ENCODE peak calls at places on chromosomes 5 and 9, in six cellular contexts. One of them, this sample, is unnamed.

GRCh38 chr5:147483197-147483790 is 26.6 kb downstream of the DPYSL3 start:
- DNase-seq in WTC11: no peak
- DNase-seq in GM12878: no peak
- DNase-seq in HepG2: no peak
- DNase-seq in K562: no peak
- DNase-seq in H1: no peak
- DNase-seq in this sample: no peak

GRCh38 chr5:124986667-124987066 is 240.2 kb upstream of the ZNF608 start:
- DNase-seq in WTC11: no peak
- DNase-seq in GM12878: no peak
- DNase-seq in HepG2: no peak
- DNase-seq in K562: no peak
- DNase-seq in H1: no peak
- DNase-seq in this sample: no peak

GRCh38 chr9:10104796-10105195 is 508.0 kb downstream of the PTPRD start:
- DNase-seq in WTC11: no peak
- DNase-seq in GM12878: no peak
- DNase-seq in HepG2: no peak
- DNase-seq in K562: no peak
- DNase-seq in H1: no peak
- DNase-seq in this sample: no peak

GRCh38 chr5:87393331-87393730 is 19.4 kb downstream of the CCNH start:
- DNase-seq in WTC11: no peak
- DNase-seq in GM12878: no peak
- DNase-seq in HepG2: no peak
- DNase-seq in K562: no peak
- DNase-seq in H1: no peak
- DNase-seq in this sample: no peak

GRCh38 chr5:19987594-19988345 is at the start of gene CDH18:
- DNase-seq in WTC11: peak
- DNase-seq in GM12878: no peak
- DNase-seq in HepG2: no peak
- DNase-seq in K562: no peak
- DNase-seq in H1: peak
- DNase-seq in this sample: no peak

GRCh38 chr5:117318528-117318927 is 743.9 kb upstream of the SEMA6A start:
- DNase-seq in WTC11: peak
- DNase-seq in GM12878: no peak
- DNase-seq in HepG2: no peak
- DNase-seq in K562: no peak
- DNase-seq in H1: peak
- DNase-seq in this sample: peak

GRCh38 chr9:87371801-87372374 is 125.8 kb upstream of the DAPK1 start:
- DNase-seq in WTC11: no peak
- DNase-seq in GM12878: no peak
- DNase-seq in HepG2: no peak
- DNase-seq in K562: no peak
- DNase-seq in H1: no peak
- DNase-seq in this sample: no peak

GRCh38 chr5:161414037-161414436 is 132.5 kb downstream of the GABRB2 start:
- DNase-seq in WTC11: no peak
- DNase-seq in GM12878: no peak
- DNase-seq in HepG2: no peak
- DNase-seq in K562: no peak
- DNase-seq in H1: no peak
- DNase-seq in this sample: no peak

GRCh38 chr5:25553082-25553481 is 908.3 kb upstream of the CDH10 start:
- DNase-seq in WTC11: no peak
- DNase-seq in GM12878: no peak
- DNase-seq in HepG2: no peak
- DNase-seq in K562: no peak
- DNase-seq in H1: no peak
- DNase-seq in this sample: no peak

GRCh38 chr5:3301316-3301715 is 294.3 kb upstream of the IRX1 start:
- DNase-seq in WTC11: no peak
- DNase-seq in GM12878: no peak
- DNase-seq in HepG2: no peak
- DNase-seq in K562: no peak
- DNase-seq in H1: no peak
- DNase-seq in this sample: no peak

GRCh38 chr5:167967494-167968180 is 323.8 kb upstream of the WWC1 start:
- DNase-seq in WTC11: no peak
- DNase-seq in GM12878: no peak
- DNase-seq in HepG2: no peak
- DNase-seq in K562: no peak
- DNase-seq in H1: no peak
- DNase-seq in this sample: no peak

GRCh38 chr9:100813871-100814270 is 214.7 kb upstream of the PLPPR1 start:
- DNase-seq in WTC11: no peak
- DNase-seq in GM12878: no peak
- DNase-seq in HepG2: no peak
- DNase-seq in K562: no peak
- DNase-seq in H1: no peak
- DNase-seq in this sample: no peak

GRCh38 chr9:36888551-36888950 is 145.5 kb downstream of the PAX5 start:
- DNase-seq in WTC11: no peak
- DNase-seq in GM12878: no peak
- DNase-seq in HepG2: no peak
- DNase-seq in K562: no peak
- DNase-seq in H1: no peak
- DNase-seq in this sample: no peak

GRCh38 chr9:90909747-90910283 is 108.2 kb downstream of the SYK start:
- DNase-seq in WTC11: no peak
- DNase-seq in GM12878: no peak
- DNase-seq in HepG2: no peak
- DNase-seq in K562: no peak
- DNase-seq in H1: no peak
- DNase-seq in this sample: no peak

GRCh38 chr9:137071282-137071681 is 925 bp upstream of the SAPCD2 start:
- DNase-seq in WTC11: no peak
- DNase-seq in GM12878: no peak
- DNase-seq in HepG2: no peak
- DNase-seq in K562: no peak
- DNase-seq in H1: no peak
- DNase-seq in this sample: no peak

GRCh38 chr9:38390442-38390841 is 2.1 kb upstream of the ALDH1B1 start:
- DNase-seq in WTC11: no peak
- DNase-seq in GM12878: no peak
- DNase-seq in HepG2: no peak
- DNase-seq in K562: peak
- DNase-seq in H1: no peak
- DNase-seq in this sample: no peak

GRCh38 chr5:51013036-51013435 is 346.6 kb downstream of the PARP8 start:
- DNase-seq in WTC11: no peak
- DNase-seq in GM12878: no peak
- DNase-seq in HepG2: no peak
- DNase-seq in K562: no peak
- DNase-seq in H1: no peak
- DNase-seq in this sample: no peak

GRCh38 chr5:170182461-170182860 is 50.3 kb upstream of the C5orf58 start:
- DNase-seq in WTC11: no peak
- DNase-seq in GM12878: no peak
- DNase-seq in HepG2: no peak
- DNase-seq in K562: no peak
- DNase-seq in H1: no peak
- DNase-seq in this sample: no peak

GRCh38 chr5:10896016-10896415 is 135.0 kb upstream of the DAP start:
- DNase-seq in WTC11: no peak
- DNase-seq in GM12878: no peak
- DNase-seq in HepG2: peak
- DNase-seq in K562: no peak
- DNase-seq in H1: no peak
- DNase-seq in this sample: no peak

GRCh38 chr9:131657890-131658752 is 81.8 kb downstream of the RAPGEF1 start:
- DNase-seq in WTC11: no peak
- DNase-seq in GM12878: no peak
- DNase-seq in HepG2: peak
- DNase-seq in K562: no peak
- DNase-seq in H1: no peak
- DNase-seq in this sample: peak

GRCh38 chr5:123421773-123422172 is 1.4 kb downstream of the CEP120 start:
- DNase-seq in WTC11: no peak
- DNase-seq in GM12878: no peak
- DNase-seq in HepG2: no peak
- DNase-seq in K562: no peak
- DNase-seq in H1: no peak
- DNase-seq in this sample: no peak

GRCh38 chr9:68970150-68970549 is 43.8 kb downstream of the PRKACG start:
- DNase-seq in WTC11: no peak
- DNase-seq in GM12878: no peak
- DNase-seq in HepG2: no peak
- DNase-seq in K562: no peak
- DNase-seq in H1: no peak
- DNase-seq in this sample: no peak

GRCh38 chr5:135215617-135215995 is 181.6 kb upstream of the PITX1 start:
- DNase-seq in WTC11: no peak
- DNase-seq in GM12878: no peak
- DNase-seq in HepG2: no peak
- DNase-seq in K562: no peak
- DNase-seq in H1: no peak
- DNase-seq in this sample: no peak

GRCh38 chr5:84791730-84792129 is 407.1 kb upstream of the EDIL3 start:
- DNase-seq in WTC11: no peak
- DNase-seq in GM12878: no peak
- DNase-seq in HepG2: no peak
- DNase-seq in K562: no peak
- DNase-seq in H1: no peak
- DNase-seq in this sample: no peak

GRCh38 chr9:38202335-38202938 is 133.4 kb upstream of the SHB start:
- DNase-seq in WTC11: no peak
- DNase-seq in GM12878: no peak
- DNase-seq in HepG2: no peak
- DNase-seq in K562: no peak
- DNase-seq in H1: no peak
- DNase-seq in this sample: no peak

GRCh38 chr9:117704024-117704575 is at the start of gene TLR4:
- DNase-seq in WTC11: peak
- DNase-seq in GM12878: peak
- DNase-seq in HepG2: no peak
- DNase-seq in K562: no peak
- DNase-seq in H1: no peak
- DNase-seq in this sample: no peak
- TF ChIP-seq ATF3 in WTC11: no peak
- TF ChIP-seq ATF3 in GM12878: no peak
- TF ChIP-seq ATF3 in HepG2: no peak
- TF ChIP-seq ATF3 in K562: no peak
- TF ChIP-seq ATF3 in H1: no peak
- TF ChIP-seq ATF3 in this sample: no peak

GRCh38 chr9:98867434-98868168 is 60.1 kb downstream of the GALNT12 start:
- DNase-seq in WTC11: no peak
- DNase-seq in GM12878: no peak
- DNase-seq in HepG2: no peak
- DNase-seq in K562: peak
- DNase-seq in H1: no peak
- DNase-seq in this sample: no peak
- TF ChIP-seq ATF3 in WTC11: no peak
- TF ChIP-seq ATF3 in GM12878: no peak
- TF ChIP-seq ATF3 in HepG2: no peak
- TF ChIP-seq ATF3 in K562: peak
- TF ChIP-seq ATF3 in H1: no peak
- TF ChIP-seq ATF3 in this sample: peak

GRCh38 chr9:125910286-125910685 is 163.1 kb downstream of the PBX3 start:
- DNase-seq in WTC11: no peak
- DNase-seq in GM12878: no peak
- DNase-seq in HepG2: no peak
- DNase-seq in K562: no peak
- DNase-seq in H1: no peak
- DNase-seq in this sample: no peak

GRCh38 chr9:125912667-125913066 is 165.5 kb downstream of the PBX3 start:
- DNase-seq in WTC11: no peak
- DNase-seq in GM12878: no peak
- DNase-seq in HepG2: no peak
- DNase-seq in K562: no peak
- DNase-seq in H1: no peak
- DNase-seq in this sample: no peak

GRCh38 chr9:125913551-125913950 is 166.4 kb downstream of the PBX3 start:
- DNase-seq in WTC11: no peak
- DNase-seq in GM12878: no peak
- DNase-seq in HepG2: no peak
- DNase-seq in K562: no peak
- DNase-seq in H1: no peak
- DNase-seq in this sample: no peak

GRCh38 chr9:125912261-125912660 is 165.1 kb downstream of the PBX3 start:
- DNase-seq in WTC11: no peak
- DNase-seq in GM12878: no peak
- DNase-seq in HepG2: no peak
- DNase-seq in K562: no peak
- DNase-seq in H1: no peak
- DNase-seq in this sample: no peak

DNA sequence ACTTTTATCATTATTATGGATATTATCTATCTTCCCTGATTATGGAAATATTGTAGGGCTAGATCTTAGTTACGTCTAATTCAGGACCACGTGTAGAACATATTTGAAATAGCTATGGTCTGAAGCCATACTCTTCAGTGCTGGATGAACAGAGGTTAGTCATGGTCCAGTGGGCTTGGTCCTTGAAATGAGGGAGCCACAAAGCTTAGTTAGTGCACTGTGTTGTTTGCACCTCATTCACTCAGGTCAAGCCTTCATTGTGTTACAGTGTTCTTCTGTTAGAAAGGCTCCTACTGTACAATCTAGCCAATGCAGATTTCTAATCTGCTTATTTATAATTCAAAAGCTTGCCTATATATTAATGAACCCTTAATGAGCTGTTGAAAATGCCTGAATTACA is 164.7 kb downstream of the PBX3 start:
- DNase-seq in WTC11: no peak
- DNase-seq in GM12878: no peak
- DNase-seq in HepG2: no peak
- DNase-seq in K562: no peak
- DNase-seq in H1: no peak
- DNase-seq in this sample: no peak
- TF ChIP-seq ATF3 in WTC11: no peak
- TF ChIP-seq ATF3 in GM12878: no peak
- TF ChIP-seq ATF3 in HepG2: no peak
- TF ChIP-seq ATF3 in K562: no peak
- TF ChIP-seq ATF3 in H1: no peak
- TF ChIP-seq ATF3 in this sample: no peak

DNA sequence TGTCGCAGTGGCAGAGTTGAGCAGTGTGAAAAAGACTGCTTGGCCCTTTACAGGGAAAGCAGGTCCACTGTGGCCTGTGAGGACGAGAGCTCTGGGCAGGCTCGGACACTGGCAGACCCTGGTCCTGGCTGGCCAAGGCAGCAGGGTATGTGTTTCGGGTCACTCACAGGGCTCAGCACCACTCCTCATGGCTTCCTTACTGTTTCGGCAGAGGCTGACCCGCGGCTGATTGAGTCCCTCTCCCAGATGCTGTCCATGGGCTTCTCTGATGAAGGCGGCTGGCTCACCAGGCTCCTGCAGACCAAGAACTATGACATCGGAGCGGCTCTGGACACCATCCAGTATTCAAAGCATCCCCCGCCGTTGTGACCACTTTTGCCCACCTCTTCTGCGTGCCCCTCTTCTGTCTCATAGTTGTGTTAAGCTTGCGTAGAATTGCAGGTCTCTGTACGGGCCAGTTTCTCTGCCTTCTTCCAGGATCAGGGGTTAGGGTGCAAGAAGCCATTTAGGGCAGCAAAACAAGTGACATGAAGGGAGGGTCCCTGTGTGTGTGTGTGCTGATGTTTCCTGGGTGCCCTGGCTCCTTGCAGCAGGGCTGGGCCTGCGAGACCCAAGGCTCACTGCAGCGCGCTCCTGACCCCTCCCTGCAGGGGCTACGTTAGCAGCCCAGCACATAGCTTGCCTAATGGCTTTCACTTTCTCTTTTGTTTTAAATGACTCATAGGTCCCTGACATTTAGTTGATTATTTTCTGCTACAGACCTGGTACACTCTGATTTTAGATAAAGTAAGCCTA is 15.7 kb downstream of the SQSTM1 start:
- DNase-seq in WTC11: no peak
- DNase-seq in GM12878: no peak
- DNase-seq in HepG2: no peak
- DNase-seq in K562: no peak
- DNase-seq in H1: no peak
- DNase-seq in this sample: no peak
- TF ChIP-seq ATF3 in WTC11: no peak
- TF ChIP-seq ATF3 in GM12878: no peak
- TF ChIP-seq ATF3 in HepG2: no peak
- TF ChIP-seq ATF3 in K562: peak
- TF ChIP-seq ATF3 in H1: no peak
- TF ChIP-seq ATF3 in this sample: no peak